ENCODE peak calls at places on chromosomes 11 and 22, in five cellular contexts. P, H, T, W and A are unnamed samples.

GRCh38 chr11:111299111-111300026 is 1.0 kb downstream of the POU2AF3 start:
- DNase-seq in P (no peak), H (peak), T (no peak), W (peak), A (no peak)

GRCh38 chr22:22555596-22555995 is 3.5 kb downstream of the PRAME start:
- DNase-seq in P (no peak), H (no peak), T (no peak), W (no peak), A (no peak)

GRCh38 chr11:69905611-69906452 is 86.6 kb upstream of the FGF3 start:
- DNase-seq in P (no peak), H (no peak), T (peak), W (no peak), A (no peak)

GRCh38 chr11:92663539-92663938 is 305.9 kb upstream of the MTNR1B start:
- DNase-seq in P (no peak), H (no peak), T (no peak), W (no peak), A (no peak)

GRCh38 chr11:1747753-1748466 is 2.5 kb downstream of the IFITM10 start:
- DNase-seq in P (no peak), H (no peak), T (no peak), W (no peak), A (no peak)

GRCh38 chr11:36405585-36406367 is 104.3 kb downstream of the TRAF6 start:
- DNase-seq in P (no peak), H (peak), T (no peak), W (no peak), A (no peak)

GRCh38 chr11:128905345-128906184 is 14.4 kb downstream of the KCNJ5 start:
- DNase-seq in P (no peak), H (peak), T (peak), W (peak), A (peak)

GRCh38 chr11:131467645-131468270 is 97.3 kb downstream of the NTM start:
- DNase-seq in P (no peak), H (no peak), T (no peak), W (no peak), A (no peak)

GRCh38 chr11:113119074-113119473 is 157.9 kb downstream of the NCAM1 start:
- DNase-seq in P (no peak), H (peak), T (peak), W (no peak), A (no peak)

GRCh38 chr22:49270595-49271368 is 556.9 kb downstream of the BRD1 start:
- DNase-seq in P (no peak), H (no peak), T (no peak), W (no peak), A (no peak)

GRCh38 chr11:92384316-92384715 is 159.7 kb downstream of the FAT3 start:
- DNase-seq in P (no peak), H (peak), T (no peak), W (no peak), A (no peak)

GRCh38 chr11:128733440-128734115 is 39.7 kb downstream of the FLI1 start:
- DNase-seq in P (no peak), H (no peak), T (no peak), W (no peak), A (peak)

GRCh38 chr11:16859651-16860050 is 121.2 kb downstream of the C11orf58 start:
- DNase-seq in P (no peak), H (no peak), T (no peak), W (no peak), A (no peak)

GRCh38 chr22:17769013-17769715 is 5.1 kb downstream of the BID start:
- DNase-seq in P (no peak), H (no peak), T (no peak), W (no peak), A (no peak)

GRCh38 chr22:49408102-49408836 is 419.4 kb downstream of the BRD1 start:
- DNase-seq in P (no peak), H (no peak), T (no peak), W (no peak), A (no peak)

GRCh38 chr11:126431401-126432064 is 76.0 kb downstream of the ST3GAL4 start:
- DNase-seq in P (no peak), H (peak), T (no peak), W (peak), A (no peak)

GRCh38 chr11:134041349-134041748 is 27.5 kb upstream of the JAM3 start:
- DNase-seq in P (no peak), H (no peak), T (no peak), W (no peak), A (no peak)

GRCh38 chr11:44988111-44988510 is 37.4 kb upstream of the TP53I11 start:
- DNase-seq in P (no peak), H (no peak), T (no peak), W (no peak), A (no peak)

GRCh38 chr11:47257518-47258316 is at the start of gene NR1H3:
- DNase-seq in P (no peak), H (peak), T (peak), W (peak), A (no peak)

GRCh38 chr22:23777776-23778575 is 5.3 kb downstream of the MMP11 start:
- DNase-seq in P (no peak), H (no peak), T (peak), W (no peak), A (no peak)

GRCh38 chr11:65786008-65786785 is 666 bp upstream of the OVOL1 start:
- DNase-seq in P (no peak), H (no peak), T (no peak), W (no peak), A (no peak)

GRCh38 chr22:27327981-27328721 is 473.4 kb downstream of the MN1 start:
- DNase-seq in P (no peak), H (no peak), T (no peak), W (no peak), A (no peak)

GRCh38 chr22:11627436-11627797 is 3900.6 kb upstream of the OR11H1 start:
- DNase-seq in P (no peak), H (peak), T (no peak), W (no peak), A (no peak)

GRCh38 chr22:32904044-32904443 is 102.5 kb downstream of the TIMP3 start:
- DNase-seq in P (no peak), H (peak), T (peak), W (peak), A (no peak)

GRCh38 chr22:19041403-19042074 is 80.7 kb downstream of the DGCR2 start:
- DNase-seq in P (no peak), H (no peak), T (no peak), W (no peak), A (no peak)

GRCh38 chr11:97454988-97455387 is 1065.2 kb downstream of the JRKL start:
- DNase-seq in P (no peak), H (peak), T (no peak), W (no peak), A (no peak)

GRCh38 chr22:41620646-41621098 is at the start of gene DESI1:
- DNase-seq in P (no peak), H (no peak), T (no peak), W (no peak), A (no peak)